ENCODE peak calls at places on chromosomes 1 and 21, in eight cellular contexts. O is occipital lobe, I is Ammon's horn, N is NAMALWA, C is AG04449, G is T-helper 9 cell, J is AG08395, M is WTC11. X is an unnamed sample.
A peak's percentile ranks its signal among the peaks of the same experiment; 100 is the strongest.

GRCh38 chr21:27363719-27364479 is 397.0 kb upstream of the ADAMTS5 start:
- DNase-seq in O (no peak), I (no peak), N (no peak), C (no peak), G (no peak), J (no peak), M (no peak), X (no peak)

GRCh38 chr1:29416267-29416666 is 179.9 kb downstream of the PTPRU start:
- DNase-seq in O (no peak), I (no peak), N (no peak), C (no peak), G (no peak), J (no peak), M (no peak), X (no peak)

GRCh38 chr1:65762081-65762862 is 30.4 kb upstream of the PDE4B start:
- DNase-seq in O (no peak), I (no peak), N (no peak), C (peak; percentile 70), G (no peak), J (peak; percentile 42), M (peak; percentile 15), X (no peak)

GRCh38 chr1:56477164-56478111 is 101.9 kb downstream of the PLPP3 start:
- DNase-seq in O (peak; percentile 8), I (peak; percentile 78), N (no peak), C (no peak), G (no peak), J (peak; percentile 61), M (peak; percentile 56), X (peak; percentile 42)

GRCh38 chr1:225868631-225869330 is 13.4 kb downstream of the TMEM63A start:
- DNase-seq in O (no peak), I (no peak), N (no peak), C (no peak), G (no peak), J (no peak), M (no peak), X (no peak)

GRCh38 chr1:41618066-41618825 is 133.8 kb upstream of the EDN2 start:
- DNase-seq in O (peak; percentile 89), I (peak; percentile 97), N (no peak), C (no peak), G (no peak), J (peak; percentile 63), M (no peak), X (no peak)

GRCh38 chr1:26142165-26142564 is 16.7 kb upstream of the FAM110D start:
- DNase-seq in O (no peak), I (no peak), N (no peak), C (no peak), G (no peak), J (no peak), M (no peak), X (no peak)

GRCh38 chr1:101310484-101310883 is 73.7 kb downstream of the S1PR1 start:
- DNase-seq in O (no peak), I (no peak), N (no peak), C (no peak), G (no peak), J (no peak), M (no peak), X (no peak)

GRCh38 chr1:53047737-53048344 is 14.2 kb upstream of the PODN start:
- DNase-seq in O (no peak), I (no peak), N (no peak), C (peak; percentile 24), G (no peak), J (peak; percentile 30), M (no peak), X (peak; percentile 77)

GRCh38 chr21:33360871-33361602 is 36.3 kb downstream of the IFNAR1 start:
- DNase-seq in O (no peak), I (peak; percentile 82), N (peak; percentile 88), C (peak; percentile 73), G (peak; percentile 91), J (peak; percentile 77), M (peak; percentile 94), X (peak; percentile 90)

GRCh38 chr1:93613895-93614294 is 67.7 kb downstream of the BCAR3 start:
- DNase-seq in O (no peak), I (peak; percentile 54), N (no peak), C (no peak), G (no peak), J (peak; percentile 56), M (no peak), X (peak; percentile 45)

GRCh38 chr1:156748670-156749428 is 2.6 kb downstream of the HDGF start:
- DNase-seq in O (no peak), I (no peak), N (no peak), C (no peak), G (no peak), J (peak; percentile 12), M (no peak), X (peak; percentile 65)

GRCh38 chr1:100267284-100267683 is 1.3 kb downstream of the RTCA start:
- DNase-seq in O (no peak), I (no peak), N (peak; percentile 47), C (no peak), G (no peak), J (no peak), M (no peak), X (no peak)

GRCh38 chr1:79929356-79929755 is 922.8 kb upstream of the ADGRL4 start:
- DNase-seq in O (no peak), I (no peak), N (no peak), C (no peak), G (no peak), J (no peak), M (no peak), X (no peak)

GRCh38 chr1:234730542-234731370 is 120.8 kb upstream of the IRF2BP2 start:
- DNase-seq in O (no peak), I (no peak), N (peak; percentile 37), C (no peak), G (no peak), J (no peak), M (no peak), X (no peak)

GRCh38 chr1:146036990-146037646 is 15.6 kb upstream of the HJV start:
- DNase-seq in O (peak; percentile 59), I (peak; percentile 88), N (peak; percentile 97), C (peak; percentile 37), G (peak; percentile 55), J (peak; percentile 53), M (peak; percentile 82), X (peak; percentile 91)

GRCh38 chr1:223341111-223341510 is 22.9 kb downstream of the SUSD4 start:
- DNase-seq in O (peak; percentile 70), I (peak; percentile 74), N (peak; percentile 14), C (peak; percentile 3), G (no peak), J (peak; percentile 73), M (no peak), X (no peak)

GRCh38 chr1:230228234-230228897 is 161.3 kb downstream of the GALNT2 start:
- DNase-seq in O (no peak), I (no peak), N (no peak), C (no peak), G (no peak), J (no peak), M (no peak), X (no peak)

GRCh38 chr21:41947596-41948403 is 6.0 kb downstream of the C2CD2 start:
- DNase-seq in O (peak; percentile 76), I (peak; percentile 90), N (no peak), C (no peak), G (no peak), J (peak; percentile 71), M (no peak), X (no peak)

GRCh38 chr21:41100826-41101550 is 67.0 kb upstream of the BACE2 start:
- DNase-seq in O (no peak), I (no peak), N (no peak), C (no peak), G (no peak), J (no peak), M (no peak), X (no peak)

GRCh38 chr1:44747878-44748277 is 8.2 kb downstream of the KIF2C start:
- DNase-seq in O (no peak), I (no peak), N (no peak), C (no peak), G (no peak), J (no peak), M (no peak), X (no peak)

GRCh38 chr1:170162385-170163226 is 16.8 kb downstream of the NTMT2 start:
- DNase-seq in O (no peak), I (no peak), N (no peak), C (peak; percentile 91), G (no peak), J (peak; percentile 90), M (peak; percentile 11), X (no peak)

GRCh38 chr1:231636157-231636556 is 9.6 kb downstream of the DISC1 start:
- DNase-seq in O (peak; percentile 38), I (peak; percentile 84), N (no peak), C (peak; percentile 28), G (no peak), J (peak; percentile 78), M (no peak), X (peak; percentile 30)

GRCh38 chr1:154567386-154568164 is at the start of gene CHRNB2:
- DNase-seq in O (peak; percentile 79), I (peak; percentile 45), N (peak; percentile 77), C (no peak), G (peak; percentile 74), J (peak; percentile 86), M (peak; percentile 92), X (peak; percentile 92)

GRCh38 chr1:185499986-185500626 is 183.1 kb upstream of the IVNS1ABP start:
- DNase-seq in O (no peak), I (no peak), N (no peak), C (peak; percentile 82), G (no peak), J (peak; percentile 86), M (no peak), X (no peak)